ENCODE peak calls at places on chromosome 14, in nine cellular contexts. S, V, M, T, K, N, G, A and D are unnamed samples.

GRCh38 chr14:83816755-83817154 is 1713.2 kb upstream of the FLRT2 start:
- DNase-seq in S (no peak), V (no peak), M (no peak), T (no peak), K (peak; percentile 64), N (no peak), G (no peak), A (peak; percentile 4), D (no peak)

GRCh38 chr14:66009104-66009503 is 477.1 kb upstream of the CCDC196 start:
- DNase-seq in S (peak; percentile 93), V (no peak), M (peak; percentile 45), T (peak; percentile 13), K (peak; percentile 55), N (peak; percentile 3), G (no peak), A (peak; percentile 79), D (no peak)

GRCh38 chr14:51089278-51089677 is 5.6 kb downstream of the TRIM9 start:
- DNase-seq in S (no peak), V (no peak), M (no peak), T (no peak), K (no peak), N (no peak), G (no peak), A (no peak), D (no peak)

GRCh38 chr14:68047910-68048309 is 228.3 kb downstream of the RAD51B start:
- DNase-seq in S (peak; percentile 55), V (no peak), M (no peak), T (no peak), K (peak; percentile 82), N (no peak), G (no peak), A (no peak), D (no peak)

GRCh38 chr14:80211143-80212024 is at the start of gene DIO2:
- DNase-seq in S (peak; percentile 51), V (no peak), M (peak; percentile 12), T (no peak), K (no peak), N (peak; percentile 21), G (no peak), A (peak; percentile 11), D (no peak)

GRCh38 chr14:64454671-64455070 is 10.6 kb upstream of the AKAP5 start:
- DNase-seq in S (no peak), V (no peak), M (no peak), T (no peak), K (no peak), N (no peak), G (no peak), A (no peak), D (no peak)

GRCh38 chr14:47857646-47858045 is 182.2 kb upstream of the MDGA2 start:
- DNase-seq in S (no peak), V (no peak), M (no peak), T (no peak), K (no peak), N (no peak), G (peak; percentile 9), A (no peak), D (no peak)

GRCh38 chr14:68775614-68776126 is 17.2 kb downstream of the ZFP36L1 start:
- DNase-seq in S (no peak), V (no peak), M (no peak), T (no peak), K (no peak), N (peak; percentile 74), G (no peak), A (no peak), D (no peak)

GRCh38 chr14:99995700-99996356 is 69.4 kb upstream of the EVL start:
- DNase-seq in S (peak; percentile 69), V (peak; percentile 42), M (peak; percentile 76), T (peak; percentile 54), K (peak; percentile 77), N (peak; percentile 93), G (peak; percentile 64), A (peak; percentile 65), D (peak; percentile 89)

GRCh38 chr14:36221097-36221496 is 44.6 kb upstream of the PTCSC3 start:
- DNase-seq in S (no peak), V (no peak), M (peak; percentile 87), T (no peak), K (no peak), N (peak; percentile 72), G (no peak), A (no peak), D (no peak)

GRCh38 chr14:100679170-100679569 is 47.5 kb upstream of the DLK1 start:
- DNase-seq in S (no peak), V (no peak), M (no peak), T (no peak), K (no peak), N (no peak), G (no peak), A (no peak), D (no peak)

GRCh38 chr14:52876806-52877205 is 74.0 kb downstream of the FERMT2 start:
- DNase-seq in S (peak; percentile 8), V (no peak), M (no peak), T (no peak), K (no peak), N (no peak), G (no peak), A (no peak), D (no peak)

GRCh38 chr14:77061630-77062029 is 33.1 kb upstream of the IRF2BPL start:
- DNase-seq in S (no peak), V (no peak), M (no peak), T (no peak), K (no peak), N (no peak), G (no peak), A (no peak), D (no peak)

GRCh38 chr14:52790756-52791203 is 627 bp downstream of the GNPNAT1 start:
- DNase-seq in S (peak; percentile 36), V (no peak), M (no peak), T (no peak), K (no peak), N (no peak), G (no peak), A (no peak), D (peak; percentile 21)

GRCh38 chr14:101603096-101603495 is 41.8 kb downstream of the DIO3 start:
- DNase-seq in S (no peak), V (no peak), M (no peak), T (no peak), K (no peak), N (no peak), G (no peak), A (no peak), D (no peak)

GRCh38 chr14:86462193-86462592 is 932.2 kb downstream of the FLRT2 start:
- DNase-seq in S (peak; percentile 6), V (no peak), M (peak; percentile 50), T (no peak), K (peak; percentile 26), N (peak; percentile 69), G (peak; percentile 23), A (peak; percentile 16), D (peak; percentile 14)

GRCh38 chr14:64971890-64972785 is at the start of gene RAB15:
- DNase-seq in S (peak; percentile 76), V (peak; percentile 90), M (peak; percentile 72), T (no peak), K (peak; percentile 35), N (peak; percentile 57), G (no peak), A (peak; percentile 72), D (peak; percentile 14)

GRCh38 chr14:89720741-89721315 is 233.7 kb downstream of the EFCAB11 start:
- DNase-seq in S (no peak), V (peak; percentile 18), M (no peak), T (no peak), K (no peak), N (peak; percentile 40), G (peak; percentile 65), A (no peak), D (peak; percentile 83)

GRCh38 chr14:71119075-71119474 is 211.8 kb downstream of the PCNX1 start:
- DNase-seq in S (peak; percentile 57), V (no peak), M (no peak), T (no peak), K (peak; percentile 65), N (no peak), G (no peak), A (no peak), D (no peak)
- H2AFZ ChIP-seq in S (no peak overlapping the region), V (no peak overlapping the region), M (no peak overlapping the region), T (no peak overlapping the region), K (no peak overlapping the region), N (no peak overlapping the region), G (no peak overlapping the region), A (no peak overlapping the region), D (no peak overlapping the region)

GRCh38 chr14:60707858-60708257 is 16.3 kb downstream of the SIX4 start:
- DNase-seq in S (no peak), V (no peak), M (no peak), T (no peak), K (no peak), N (peak; percentile 14), G (no peak), A (no peak), D (no peak)
- TF ChIP-seq EZH2phosphoT487 in S (no peak), V (no peak), M (no peak), T (no peak), K (no peak), N (no peak), G (no peak), A (no peak), D (no peak)

GRCh38 chr14:88005978-88006851 is 1.3 kb downstream of the GPR65 start:
- DNase-seq in S (no peak), V (no peak), M (no peak), T (no peak), K (no peak), N (no peak), G (no peak), A (no peak), D (peak; percentile 84)

GRCh38 chr14:88005050-88005481 is at the start of gene GPR65:
- DNase-seq in S (peak; percentile 24), V (no peak), M (no peak), T (no peak), K (no peak), N (no peak), G (no peak), A (no peak), D (peak; percentile 83)

GRCh38 chr14:88004637-88005036 is 298 bp upstream of the GPR65 start:
- DNase-seq in S (no peak), V (no peak), M (no peak), T (no peak), K (no peak), N (no peak), G (no peak), A (no peak), D (peak; percentile 39)

GRCh38 chr14:88009486-88009885 is 4.6 kb downstream of the GPR65 start:
- DNase-seq in S (no peak), V (no peak), M (no peak), T (no peak), K (no peak), N (no peak), G (no peak), A (no peak), D (no peak)

DNA sequence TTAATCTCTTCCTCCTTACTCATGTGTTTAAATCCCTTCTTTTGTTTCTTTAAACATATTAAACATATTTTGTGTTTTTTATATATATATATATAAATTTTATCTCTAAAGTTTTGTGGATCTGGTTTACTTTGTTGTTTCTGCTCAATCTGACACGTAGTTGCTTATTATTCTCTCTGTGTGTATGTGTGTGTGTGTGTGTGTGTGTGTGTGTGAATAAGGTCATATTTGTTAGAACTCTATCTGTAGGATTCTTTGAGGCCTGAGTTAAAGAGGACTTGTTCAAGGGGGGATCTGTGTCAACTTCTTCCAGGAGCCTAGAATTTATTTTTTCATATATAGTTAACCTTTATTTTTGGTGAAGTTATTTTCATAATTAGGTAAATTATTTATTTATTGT is 2.7 kb downstream of the GPR65 start:
- DNase-seq in S (no peak), V (no peak), M (no peak), T (no peak), K (no peak), N (no peak), G (no peak), A (no peak), D (no peak)
- H3K4me1 ChIP-seq in S (no peaks in the 10 kb centered on the region), V (no peaks in the 10 kb centered on the region), M (no peaks in the 10 kb centered on the region), T (no peaks in the 10 kb centered on the region), K (no peaks in the 10 kb centered on the region), N (no peaks in the 10 kb centered on the region), G (no peaks in the 10 kb centered on the region), A (no peaks in the 10 kb centered on the region), D (peaks cover 37% of the 10 kb centered on the region)

GRCh38 chr14:75334191-75335051 is 55.8 kb downstream of the FOS start:
- DNase-seq in S (peak; percentile 42), V (no peak), M (no peak), T (no peak), K (no peak), N (no peak), G (peak; percentile 36), A (no peak), D (no peak)
- H2AFZ ChIP-seq in S (peak overlapping the region; percentile 69), V (no peak overlapping the region), M (no peak overlapping the region), T (no peak overlapping the region), K (no peak overlapping the region), N (peak overlapping the region; percentile 95), G (peak overlapping the region; percentile 53), A (no peak overlapping the region), D (peak overlapping the region; percentile 31)